ENCODE peak calls at places on chromosome 13, in ten cellular contexts. B is HEK293T; U is activated CD4-positive, alpha-beta T cell treated with anti-CD3 and anti-CD28 coated beads, Interleukin-2, amount 50 U/mL, for 1 hour; V is activated CD8-positive, alpha-beta T cell treated with anti-CD3 and anti-CD28 coated beads for 36 hours; L is RPMI7951; J is T-cell; Q is kidney epithelial cell; P is activated naive CD8-positive, alpha-beta T cell treated with anti-CD3 and anti-CD28 coated beads, Interleukin-2, amount 50 U/mL, for 16 hours; W is non-pigmented ciliary epithelial cell; Z is GM23248. F is an unnamed sample.

GRCh38 chr13:106867249-106867648 is 299.3 kb upstream of the ARGLU1 start:
- DNase-seq in L (peak), B (peak), Z (peak), P (no peak), U (no peak), J (no peak), W (no peak), V (no peak), Q (no peak), F (no peak)

GRCh38 chr13:60227168-60227567 is 63.4 kb upstream of the DIAPH3 start:
- DNase-seq in L (no peak), Z (no peak), Q (no peak), J (no peak), B (no peak), U (no peak), V (no peak), W (no peak), P (no peak), F (no peak)

GRCh38 chr13:33379597-33379996 is 94.0 kb upstream of the STARD13 start:
- DNase-seq in Q (no peak), Z (no peak), V (no peak), W (no peak), B (no peak), U (no peak), P (no peak), J (no peak), L (no peak), F (no peak)

GRCh38 chr13:112177459-112177858 is 110.5 kb downstream of the SOX1 start:
- DNase-seq in Q (no peak), J (no peak), P (no peak), L (no peak), Z (no peak), U (no peak), B (no peak), W (no peak), V (no peak), F (no peak)

GRCh38 chr13:92224052-92224821 is 825.8 kb downstream of the GPC5 start:
- DNase-seq in P (no peak), L (peak), U (no peak), Z (peak), V (no peak), J (no peak), B (no peak), Q (peak), W (peak), F (no peak)

GRCh38 chr13:42720116-42720857 is 61.1 kb upstream of the FAM216B start:
- DNase-seq in B (peak), Q (peak), W (peak), L (peak), Z (peak), V (peak), U (no peak), P (no peak), J (peak), F (no peak)

GRCh38 chr13:44212633-44213387 is 160.8 kb upstream of the SERP2 start:
- DNase-seq in J (no peak), W (no peak), L (no peak), Z (peak), Q (no peak), V (no peak), P (no peak), U (no peak), B (no peak), F (no peak)

GRCh38 chr13:114102521-114103288 is 29.7 kb downstream of the RASA3 start:
- DNase-seq in B (no peak), L (no peak), Q (no peak), U (no peak), W (no peak), V (no peak), Z (no peak), P (no peak), J (no peak), F (no peak)

GRCh38 chr13:113742000-113742441 is 17.0 kb upstream of the TMEM255B start:
- DNase-seq in L (peak), U (no peak), Z (peak), J (peak), W (no peak), P (no peak), V (peak), B (peak), Q (peak), F (peak)

GRCh38 chr13:35549481-35549880 is 73.0 kb upstream of the MAB21L1 start:
- DNase-seq in U (no peak), W (peak), Z (peak), J (no peak), V (no peak), P (no peak), B (no peak), L (peak), Q (peak), F (no peak)

GRCh38 chr13:27504541-27504940 is 54.2 kb upstream of the MTIF3 start:
- DNase-seq in U (no peak), P (no peak), Z (no peak), W (no peak), J (no peak), B (no peak), Q (no peak), L (peak), V (no peak), F (no peak)

GRCh38 chr13:46401432-46401831 is 14.4 kb upstream of the RUBCNL start:
- DNase-seq in V (no peak), Z (no peak), Q (no peak), P (no peak), L (no peak), J (no peak), W (no peak), U (no peak), B (no peak), F (no peak)

GRCh38 chr13:60627071-60627686 is 230.2 kb downstream of the TDRD3 start:
- DNase-seq in J (no peak), L (peak), Z (peak), V (peak), W (peak), P (no peak), U (no peak), B (peak), Q (no peak), F (no peak)

GRCh38 chr13:44938854-44939253 is 50.4 kb downstream of the NUFIP1 start:
- DNase-seq in W (no peak), B (no peak), U (no peak), J (no peak), Z (no peak), V (no peak), Q (no peak), P (no peak), L (no peak), F (no peak)

GRCh38 chr13:37109080-37109678 is 3.7 kb upstream of the CSNK1A1L start:
- DNase-seq in Q (no peak), P (no peak), L (peak), W (no peak), Z (peak), U (no peak), J (no peak), B (peak), V (no peak), F (no peak)

GRCh38 chr13:46961719-46962118 is 64.9 kb upstream of the HTR2A start:
- DNase-seq in Z (peak), P (no peak), U (no peak), J (no peak), L (peak), V (no peak), B (peak), W (peak), Q (peak), F (no peak)

GRCh38 chr13:100209857-100210580 is 121.1 kb downstream of the PCCA start:
- DNase-seq in V (no peak), L (peak), P (no peak), U (no peak), Q (no peak), J (no peak), B (no peak), Z (peak), W (no peak), F (no peak)

GRCh38 chr13:34577051-34577450 is 365.0 kb upstream of the NBEA start:
- DNase-seq in B (no peak), J (no peak), U (no peak), P (no peak), V (no peak), W (peak), Q (peak), Z (peak), L (peak), F (no peak)

GRCh38 chr13:50219743-50220142 is 204.5 kb downstream of the KCNRG start:
- DNase-seq in W (no peak), U (no peak), L (no peak), P (no peak), Z (no peak), V (no peak), J (no peak), B (no peak), Q (no peak), F (no peak)

F was measured in B cell.